ENCODE peak calls at places on chromosomes 7 and 10, in five cellular contexts. U, T, M, L and G are unnamed samples. For H3K36me3, the result is how much of the 10 kb centered on the place peaks cover.

GRCh38 chr7:15684834-15685233 is 1.6 kb downstream of the MEOX2 start:
- DNase-seq in U (peak), T (no peak), M (no peak), L (no peak), G (no peak)

GRCh38 chr7:76122516-76123239 is 74.8 kb downstream of the MDH2 start:
- DNase-seq in U (peak), T (no peak), M (no peak), L (no peak), G (no peak)

GRCh38 chr7:37035631-37036030 is 311.3 kb upstream of the AOAH start:
- DNase-seq in U (no peak), T (no peak), M (no peak), L (no peak), G (no peak)

GRCh38 chr10:55550241-55550640 is 749.2 kb upstream of the PCDH15 start:
- DNase-seq in U (no peak), T (no peak), M (no peak), L (no peak), G (peak)

GRCh38 chr10:18290651-18291313 is 150.6 kb downstream of the CACNB2 start:
- DNase-seq in U (no peak), T (no peak), M (no peak), L (no peak), G (no peak)

GRCh38 chr10:101144053-101144452 is 13.0 kb downstream of the TLX1 start:
- DNase-seq in U (no peak), T (no peak), M (no peak), L (no peak), G (no peak)

GRCh38 chr7:40223451-40224112 is 88.8 kb downstream of the SUGCT start:
- DNase-seq in U (no peak), T (no peak), M (no peak), L (no peak), G (no peak)

GRCh38 chr10:110739811-110740271 is 95.7 kb downstream of the RBM20 start:
- DNase-seq in U (no peak), T (no peak), M (no peak), L (no peak), G (no peak)

GRCh38 chr10:130378556-130379400 is 242.6 kb downstream of the GLRX3 start:
- DNase-seq in U (no peak), T (no peak), M (no peak), L (peak), G (peak)

GRCh38 chr10:129959544-129960492 is 4.3 kb downstream of the EBF3 start:
- DNase-seq in U (no peak), T (no peak), M (no peak), L (no peak), G (no peak)

GRCh38 chr7:632831-633210 is 93.7 kb upstream of the DNAAF5 start:
- DNase-seq in U (no peak), T (no peak), M (no peak), L (no peak), G (no peak)

GRCh38 chr7:108875139-108875538 is 305.5 kb downstream of the DNAJB9 start:
- DNase-seq in U (peak), T (no peak), M (no peak), L (peak), G (peak)

GRCh38 chr10:43922335-43923280 is 273.9 kb upstream of the ZNF32 start:
- DNase-seq in U (no peak), T (no peak), M (no peak), L (peak), G (no peak)

GRCh38 chr7:130154501-130155317 is 50.5 kb downstream of the TMEM209 start:
- DNase-seq in U (no peak), T (no peak), M (no peak), L (peak), G (peak)

GRCh38 chr7:17690030-17690429 is 250.3 kb downstream of the SNX13 start:
- DNase-seq in U (no peak), T (no peak), M (peak), L (no peak), G (no peak)

GRCh38 chr7:155618708-155619633 is 25.5 kb upstream of the RBM33 start:
- DNase-seq in U (no peak), T (no peak), M (no peak), L (no peak), G (no peak)

GRCh38 chr7:93053946-93054943 is 63.5 kb downstream of the SAMD9 start:
- DNase-seq in U (no peak), T (no peak), M (no peak), L (no peak), G (no peak)

GRCh38 chr10:129605986-129606518 is 139.0 kb downstream of the MGMT start:
- DNase-seq in U (no peak), T (peak), M (no peak), L (peak), G (no peak)

GRCh38 chr7:79933144-79933543 is 201.5 kb upstream of the GNAI1 start:
- DNase-seq in U (no peak), T (no peak), M (no peak), L (no peak), G (no peak)

GRCh38 chr10:73922007-73922863 is 11.3 kb downstream of the PLAU start:
- DNase-seq in U (no peak), T (no peak), M (peak), L (no peak), G (no peak)

GRCh38 chr10:8048281-8049008 is 6.0 kb upstream of the GATA3 start:
- DNase-seq in U (no peak), T (no peak), M (no peak), L (no peak), G (no peak)

GRCh38 chr7:96903906-96904305 is 101.4 kb upstream of the DLX6 start:
- DNase-seq in U (no peak), T (no peak), M (no peak), L (no peak), G (no peak)

GRCh38 chr10:44963772-44964633 is 4.4 kb downstream of the RASSF4 start:
- DNase-seq in U (no peak), T (no peak), M (peak), L (peak), G (no peak)

GRCh38 chr10:23826399-23826798 is 382.5 kb upstream of the KIAA1217 start:
- DNase-seq in U (no peak), T (no peak), M (no peak), L (peak), G (no peak)

GRCh38 chr7:40608321-40609075 is 473.7 kb downstream of the SUGCT start:
- DNase-seq in U (no peak), T (no peak), M (no peak), L (no peak), G (no peak)

GRCh38 chr10:97475936-97476594 is 22.2 kb downstream of the MMS19 start:
- DNase-seq in U (no peak), T (no peak), M (no peak), L (no peak), G (no peak)

GRCh38 chr10:73855413-73855812 is 18.9 kb downstream of the CAMK2G start:
- DNase-seq in U (no peak), T (no peak), M (no peak), L (no peak), G (no peak)

GRCh38 chr10:124624875-124625274 is 119.3 kb downstream of the FAM53B start:
- DNase-seq in U (no peak), T (no peak), M (no peak), L (peak), G (no peak)

GRCh38 chr10:17199351-17199804 is 2.1 kb downstream of the TRDMT1 start:
- DNase-seq in U (peak), T (no peak), M (no peak), L (no peak), G (peak)

GRCh38 chr10:50861370-50861769 is 24.1 kb downstream of the A1CF start:
- DNase-seq in U (no peak), T (no peak), M (no peak), L (no peak), G (no peak)

GRCh38 chr10:133327651-133328357 is 8.9 kb downstream of the CALY start:
- DNase-seq in U (no peak), T (no peak), M (no peak), L (no peak), G (no peak)

GRCh38 chr10:43842072-43842471 is 193.4 kb upstream of the ZNF32 start:
- DNase-seq in U (no peak), T (no peak), M (no peak), L (no peak), G (no peak)

GRCh38 chr7:35463751-35464150 is 209.9 kb upstream of the TBX20 start:
- DNase-seq in U (no peak), T (no peak), M (no peak), L (no peak), G (peak)

GRCh38 chr7:38129579-38129978 is 48.5 kb upstream of the STARD3NL start:
- DNase-seq in U (no peak), T (no peak), M (no peak), L (no peak), G (no peak)

GRCh38 chr7:100003711-100004661 is 11.4 kb upstream of the ZKSCAN1 start:
- DNase-seq in U (peak), T (no peak), M (no peak), L (no peak), G (no peak)

GRCh38 chr10:7567896-7568295 is 98.9 kb downstream of the ITIH5 start:
- DNase-seq in U (no peak), T (no peak), M (no peak), L (no peak), G (no peak)

GRCh38 chr10:119896061-119896655 is 3.6 kb downstream of the SEC23IP start:
- DNase-seq in U (no peak), T (no peak), M (no peak), L (no peak), G (no peak)

GRCh38 chr10:75176046-75176445 is 34.5 kb upstream of the VDAC2 start:
- DNase-seq in U (no peak), T (no peak), M (no peak), L (no peak), G (no peak)

GRCh38 chr10:75176736-75177135 is 33.9 kb upstream of the VDAC2 start:
- DNase-seq in U (no peak), T (no peak), M (no peak), L (no peak), G (no peak)

GRCh38 chr10:75170215-75170614 is 40.4 kb upstream of the VDAC2 start:
- DNase-seq in U (no peak), T (no peak), M (no peak), L (no peak), G (no peak)

GRCh38 chr10:75179657-75180177 is 30.9 kb upstream of the VDAC2 start:
- DNase-seq in U (peak), T (no peak), M (no peak), L (no peak), G (no peak)

GRCh38 chr10:75175046-75175445 is 35.5 kb upstream of the VDAC2 start:
- DNase-seq in U (no peak), T (no peak), M (no peak), L (no peak), G (no peak)
- H3K36me3 ChIP-seq in U (under half), T (under half), M (under half), L (under half), G (under half)

DNA sequence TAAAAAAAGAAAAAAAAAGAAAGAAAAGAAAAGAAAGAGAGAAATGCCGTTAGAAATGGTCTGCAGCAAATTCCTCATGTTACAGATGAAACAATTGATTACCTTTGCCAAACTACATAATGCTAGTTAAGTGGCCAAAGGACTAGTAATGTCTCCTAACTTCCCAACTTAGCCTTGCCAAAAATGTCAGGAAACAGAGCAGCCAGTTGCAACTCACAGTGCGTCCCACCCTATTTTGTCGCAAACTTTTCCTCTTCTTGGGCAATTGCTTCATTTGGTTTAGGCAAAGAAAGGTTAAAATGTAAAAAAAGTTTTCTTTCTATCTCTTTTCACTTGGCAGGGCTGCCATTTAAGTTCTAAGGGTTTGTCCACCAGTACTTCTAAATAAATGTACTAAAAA is 53.1 kb downstream of the APBB1IP start:
- DNase-seq in U (no peak), T (no peak), M (no peak), L (no peak), G (no peak)
- H3K9ac ChIP-seq in U (no peak), T (no peak), M (no peak), L (no peak), G (no peak)

GRCh38 chr10:104259456-104259855 is 4.8 kb downstream of the GSTO1 start:
- DNase-seq in U (peak), T (no peak), M (no peak), L (peak), G (no peak)

GRCh38 chr10:104264783-104265182 is 4.2 kb upstream of the GSTO2 start:
- DNase-seq in U (no peak), T (no peak), M (no peak), L (no peak), G (no peak)

GRCh38 chr10:104259999-104260774 is 5.5 kb downstream of the GSTO1 start:
- DNase-seq in U (peak), T (no peak), M (no peak), L (peak), G (no peak)

GRCh38 chr10:104260775-104261115 is 6.1 kb downstream of the GSTO1 start:
- DNase-seq in U (peak), T (no peak), M (no peak), L (peak), G (peak)

GRCh38 chr10:104262055-104262454 is 6.9 kb upstream of the GSTO2 start:
- DNase-seq in U (no peak), T (no peak), M (no peak), L (no peak), G (no peak)
- H3K36me3 ChIP-seq in U (under half), T (half or more), M (under half), L (half or more), G (half or more)

DNA sequence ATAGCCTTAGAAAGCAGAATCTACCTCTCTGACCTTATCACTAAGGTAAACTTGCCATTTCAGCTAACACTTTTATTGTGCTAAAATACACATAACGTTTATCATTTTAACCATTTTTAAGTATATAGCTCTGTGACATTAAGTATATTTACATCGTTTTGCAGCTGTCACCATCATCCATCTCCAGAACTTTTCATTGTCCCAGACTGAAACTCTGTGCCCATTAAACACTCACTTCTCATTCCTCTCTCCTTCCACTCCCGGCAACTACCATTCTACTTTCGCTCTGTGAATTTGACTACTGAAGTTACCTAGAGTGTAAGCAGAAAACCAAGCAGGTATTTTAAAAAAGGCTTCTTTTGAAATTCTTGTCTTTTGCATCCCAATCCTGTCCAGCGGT is 1.3 kb downstream of the DDX50 start:
- DNase-seq in U (no peak), T (no peak), M (no peak), L (no peak), G (no peak)
- H3K9ac ChIP-seq in U (no peak), T (peak), M (peak), L (peak), G (peak)

DNA sequence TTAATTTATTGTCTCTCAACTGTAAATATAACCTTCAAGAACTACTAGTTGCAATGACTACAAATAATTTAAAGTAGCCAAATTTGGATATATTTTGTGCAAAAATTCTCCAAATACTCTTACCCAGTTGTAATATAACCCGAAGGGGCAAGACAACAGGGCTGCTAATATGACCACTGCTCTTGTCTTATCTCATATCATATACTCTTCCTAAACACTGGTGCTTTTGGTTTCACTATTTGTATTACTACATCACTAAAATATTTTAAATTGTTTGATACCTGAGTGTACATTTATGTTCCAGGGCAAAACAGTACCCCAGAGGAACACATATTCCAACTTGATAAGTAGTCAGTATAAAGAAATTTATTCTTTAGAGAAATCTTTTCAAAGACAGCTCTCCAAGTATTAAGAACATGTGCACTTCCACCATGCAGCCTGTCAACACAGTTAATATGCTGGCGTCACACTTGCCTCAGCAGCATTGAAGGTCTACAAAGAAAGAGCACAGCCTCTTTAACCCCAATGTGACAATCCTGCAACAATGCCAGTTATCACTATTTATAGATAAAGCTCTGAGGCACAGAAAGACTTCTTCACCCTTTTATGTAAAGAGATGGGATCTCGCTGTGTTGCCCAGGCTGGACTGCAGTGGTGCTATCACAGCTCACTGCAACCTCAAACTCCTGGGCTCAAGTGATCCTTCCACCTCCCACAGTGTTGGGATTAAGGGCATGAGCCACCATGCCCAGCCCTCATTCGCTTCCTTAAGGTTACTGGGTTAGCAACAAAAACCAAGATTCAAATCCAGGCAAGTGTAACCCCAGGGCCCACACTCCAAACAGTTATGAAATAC is 37.8 kb downstream of the RHEB start:
- DNase-seq in U (no peak), T (no peak), M (no peak), L (no peak), G (no peak)
- H3K36me3 ChIP-seq in U (under half), T (half or more), M (under half), L (under half), G (half or more)

GRCh38 chr10:13708256-13708990 is 121.7 kb downstream of the PRPF18 start:
- DNase-seq in U (no peak), T (no peak), M (no peak), L (no peak), G (no peak)
- H3K9ac ChIP-seq in U (peak), T (no peak), M (no peak), L (no peak), G (peak)

GRCh38 chr7:47391726-47392125 is 190.2 kb downstream of the TNS3 start:
- DNase-seq in U (no peak), T (no peak), M (no peak), L (no peak), G (no peak)

GRCh38 chr7:47389923-47390630 is 191.8 kb downstream of the TNS3 start:
- DNase-seq in U (no peak), T (no peak), M (no peak), L (no peak), G (no peak)

GRCh38 chr7:47389171-47389922 is 192.6 kb downstream of the TNS3 start:
- DNase-seq in U (no peak), T (no peak), M (no peak), L (no peak), G (no peak)

GRCh38 chr7:47392241-47392759 is 189.6 kb downstream of the TNS3 start:
- DNase-seq in U (no peak), T (no peak), M (no peak), L (no peak), G (peak)

GRCh38 chr7:47390914-47391313 is 191.0 kb downstream of the TNS3 start:
- DNase-seq in U (no peak), T (no peak), M (no peak), L (no peak), G (no peak)
- H3K36me3 ChIP-seq in U (under half), T (under half), M (under half), L (under half), G (under half)

DNA sequence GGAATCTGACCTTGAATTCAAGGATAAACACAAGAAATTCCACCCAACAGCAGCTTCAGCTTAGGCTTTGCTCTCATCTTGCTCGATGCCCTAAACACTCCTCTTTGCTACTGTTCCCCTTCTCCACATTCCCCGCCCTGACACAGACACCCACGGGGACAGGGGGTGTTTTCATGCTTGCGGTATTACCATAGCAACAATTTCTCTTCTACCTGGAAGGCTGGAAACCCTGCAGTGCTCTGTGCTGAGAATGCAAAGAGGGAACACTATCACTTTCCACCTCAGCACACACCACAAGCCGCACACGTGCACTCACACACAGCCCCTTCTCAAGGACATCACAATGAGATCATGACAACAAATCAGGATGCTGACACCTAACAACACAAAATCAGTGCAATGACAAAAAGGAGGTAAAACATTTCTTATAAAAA is 81.5 kb downstream of the RNF216 start:
- DNase-seq in U (no peak), T (no peak), M (peak), L (peak), G (no peak)
- H3K9ac ChIP-seq in U (no peak), T (no peak), M (peak), L (peak), G (no peak)